ENCODE peak calls at places on chromosomes 3 and 15, in six cellular contexts. P is bronchial epithelial cell, I is Peyer's patch, M is hepatocyte, W is astrocyte, Z is sigmoid colon. V is an unnamed sample. For H3K27me3 and H3K36me3, the result is how much of the 10 kb centered on the place peaks cover.

GRCh38 chr3:106345353-106346027 is 476.7 kb upstream of the CBLB start:
- DNase-seq in M (peak), I (no peak), Z (no peak), W (peak), P (peak), V (peak)

GRCh38 chr3:105837143-105837740 is 31.6 kb downstream of the CBLB start:
- DNase-seq in Z (no peak), P (no peak), I (no peak), M (no peak), W (no peak), V (no peak)

GRCh38 chr3:125480656-125481374 is 39.2 kb downstream of the SNX4 start:
- DNase-seq in P (peak), I (no peak), W (peak), M (no peak), Z (no peak), V (peak)

GRCh38 chr3:23580337-23580736 is 225.4 kb upstream of the UBE2E1 start:
- DNase-seq in W (peak), M (no peak), I (no peak), P (peak), Z (no peak), V (peak)

GRCh38 chr3:128423525-128424147 is 43.1 kb downstream of the DNAJB8 start:
- DNase-seq in W (no peak), I (no peak), P (no peak), M (no peak), Z (no peak), V (no peak)

GRCh38 chr3:65432388-65433003 is 606.2 kb downstream of the MAGI1 start:
- DNase-seq in W (no peak), M (no peak), P (no peak), I (no peak), Z (no peak), V (no peak)

GRCh38 chr3:149678365-149678948 is 20.6 kb upstream of the WWTR1 start:
- DNase-seq in I (no peak), P (peak), W (no peak), M (no peak), Z (no peak), V (no peak)

GRCh38 chr15:74610302-74610951 is 5.2 kb upstream of the CLK3 start:
- DNase-seq in I (no peak), P (no peak), Z (no peak), W (no peak), M (peak), V (no peak)

GRCh38 chr15:52569244-52569585 is 385 bp upstream of the ARPP19 start:
- DNase-seq in W (no peak), I (no peak), P (no peak), M (no peak), Z (no peak), V (no peak)

GRCh38 chr3:61589856-61590255 is 28.5 kb downstream of the PTPRG start:
- DNase-seq in Z (no peak), P (peak), W (peak), I (no peak), M (no peak), V (no peak)

GRCh38 chr15:24878153-24878552 is 76.6 kb upstream of the SNRPN start:
- DNase-seq in W (peak), Z (peak), P (peak), M (no peak), I (no peak), V (no peak)

GRCh38 chr15:84996055-84996454 is 14.4 kb downstream of the PDE8A start:
- DNase-seq in P (no peak), M (no peak), Z (no peak), I (no peak), W (no peak), V (no peak)

GRCh38 chr3:100634493-100635272 is 25.3 kb downstream of the ADGRG7 start:
- DNase-seq in I (no peak), W (no peak), Z (no peak), P (peak), M (peak), V (no peak)

GRCh38 chr3:52479037-52479875 is 15.9 kb upstream of the STAB1 start:
- DNase-seq in M (no peak), W (no peak), P (no peak), Z (no peak), I (no peak), V (no peak)

GRCh38 chr15:44676676-44677075 is 13.2 kb upstream of the SPG11 start:
- DNase-seq in Z (no peak), P (no peak), I (peak), M (no peak), W (no peak), V (no peak)

GRCh38 chr15:89059006-89059405 is 29.2 kb upstream of the ABHD2 start:
- DNase-seq in M (no peak), I (peak), W (no peak), Z (no peak), P (no peak), V (no peak)

GRCh38 chr3:47443611-47443995 is 32.1 kb downstream of the SCAP start:
- DNase-seq in Z (no peak), I (no peak), P (peak), M (peak), W (no peak), V (no peak)

GRCh38 chr15:58590236-58590635 is 158.4 kb downstream of the LIPC start:
- DNase-seq in I (no peak), Z (no peak), M (no peak), W (peak), P (peak), V (no peak)

GRCh38 chr15:73677146-73677607 is 7.0 kb upstream of the CD276 start:
- DNase-seq in I (peak), P (peak), M (peak), W (peak), Z (peak), V (no peak)

GRCh38 chr3:37652851-37653250 is 208.8 kb upstream of the CTDSPL start:
- DNase-seq in I (no peak), Z (no peak), P (peak), M (no peak), W (no peak), V (no peak)

GRCh38 chr3:179450901-179451334 is 352 bp downstream of the GNB4 start:
- DNase-seq in P (peak), M (peak), Z (peak), W (peak), I (no peak), V (no peak)

GRCh38 chr15:74383286-74383685 is 15.8 kb upstream of the CYP11A1 start:
- DNase-seq in W (no peak), P (no peak), I (no peak), M (no peak), Z (no peak), V (no peak)

GRCh38 chr3:72694398-72694797 is 153.8 kb downstream of the SHQ1 start:
- DNase-seq in Z (no peak), M (no peak), I (no peak), P (no peak), W (peak), V (no peak)

GRCh38 chr3:35857004-35857403 is 217.7 kb downstream of the ARPP21 start:
- DNase-seq in Z (no peak), P (no peak), I (no peak), W (no peak), M (no peak), V (no peak)

GRCh38 chr3:155416500-155417118 is 123.1 kb upstream of the STRIT1 start:
- DNase-seq in I (no peak), W (peak), P (peak), Z (no peak), M (no peak), V (peak)

GRCh38 chr3:118970819-118971218 is 63.8 kb downstream of the IGSF11 start:
- DNase-seq in P (no peak), M (no peak), I (no peak), W (no peak), Z (no peak), V (no peak)

GRCh38 chr3:183551930-183552329 is 3.6 kb downstream of the KLHL6 start:
- DNase-seq in W (no peak), P (no peak), I (peak), Z (no peak), M (no peak), V (no peak)

GRCh38 chr3:146640955-146641867 is 36.1 kb upstream of the PLSCR5 start:
- DNase-seq in P (peak), W (peak), M (peak), Z (no peak), I (no peak), V (peak)

GRCh38 chr3:167886690-167887089 is 151.2 kb downstream of the SERPINI1 start:
- DNase-seq in W (no peak), M (no peak), P (peak), I (no peak), Z (no peak), V (no peak)

GRCh38 chr15:92077353-92078080 is 224.0 kb downstream of the SLCO3A1 start:
- DNase-seq in Z (peak), M (peak), P (peak), I (peak), W (peak), V (no peak)

GRCh38 chr15:89575656-89576416 is 567 bp downstream of the TICRR start:
- DNase-seq in M (peak), W (no peak), I (no peak), Z (no peak), P (peak), V (no peak)

GRCh38 chr3:130950641-130951040 is 56.8 kb downstream of the ATP2C1 start:
- DNase-seq in M (no peak), W (peak), P (no peak), Z (no peak), I (no peak), V (no peak)

GRCh38 chr3:167656821-167657220 is 3.1 kb upstream of the WDR49 start:
- DNase-seq in Z (no peak), I (no peak), W (no peak), P (no peak), M (no peak), V (no peak)

GRCh38 chr15:63277044-63277892 is at the start of gene APH1B:
- DNase-seq in Z (peak), M (peak), I (peak), P (no peak), W (peak), V (peak)

GRCh38 chr3:988790-989189 is 104.0 kb upstream of the CNTN6 start:
- DNase-seq in I (no peak), Z (no peak), W (no peak), M (no peak), P (no peak), V (no peak)

GRCh38 chr3:14440168-14440518 is 37.7 kb downstream of the SLC6A6 start:
- DNase-seq in Z (no peak), I (no peak), W (no peak), M (no peak), P (no peak), V (no peak)

GRCh38 chr3:14439501-14440167 is 37.2 kb downstream of the SLC6A6 start:
- DNase-seq in W (no peak), M (no peak), Z (peak), I (no peak), P (no peak), V (no peak)

GRCh38 chr3:14438262-14438661 is 35.9 kb downstream of the SLC6A6 start:
- DNase-seq in P (no peak), W (no peak), I (no peak), Z (no peak), M (no peak), V (no peak)

GRCh38 chr3:14440531-14441239 is 38.3 kb downstream of the SLC6A6 start:
- DNase-seq in Z (no peak), M (peak), I (no peak), P (no peak), W (no peak), V (no peak)

GRCh38 chr3:14438929-14439328 is 36.5 kb downstream of the SLC6A6 start:
- DNase-seq in P (no peak), W (no peak), Z (no peak), M (no peak), I (no peak), V (no peak)
- H3K27me3 ChIP-seq in P (under half), W (under half), Z (under half), M (under half), I (under half), V (under half)

GRCh38 chr15:64400583-64400982 is 12.9 kb downstream of the TRIP4 start:
- DNase-seq in I (no peak), W (no peak), Z (no peak), M (no peak), P (no peak), V (no peak)
- H3K36me3 ChIP-seq in I (under half), W (under half), Z (under half), M (under half), P (under half), V (under half)

GRCh38 chr15:45703670-45704328 is 69.0 kb downstream of the SQOR start:
- DNase-seq in W (no peak), I (no peak), Z (no peak), M (peak), P (no peak), V (no peak)
- TF ChIP-seq CTCF in W (no peak), I (no peak), Z (no peak), M (peak), P (peak), V (no peak)

GRCh38 chr3:170467007-170467406 is 48.3 kb downstream of the CLDN11 start:
- DNase-seq in Z (no peak), W (no peak), M (no peak), I (no peak), P (no peak), V (no peak)
- H3K27me3 ChIP-seq in Z (under half), W (under half), M (under half), I (under half), P (under half), V (under half)

GRCh38 chr15:65580287-65580686 is 30.6 kb downstream of the INTS14 start:
- DNase-seq in P (peak), I (no peak), Z (no peak), M (peak), W (peak), V (peak)

GRCh38 chr15:65584241-65584640 is 26.7 kb downstream of the INTS14 start:
- DNase-seq in I (no peak), P (no peak), M (no peak), W (no peak), Z (no peak), V (no peak)

GRCh38 chr15:65587094-65587493 is 23.8 kb downstream of the INTS14 start:
- DNase-seq in P (no peak), W (no peak), I (no peak), Z (no peak), M (no peak), V (no peak)

GRCh38 chr15:65579762-65580161 is 31.2 kb downstream of the INTS14 start:
- DNase-seq in M (no peak), W (no peak), P (no peak), Z (no peak), I (no peak), V (no peak)

GRCh38 chr15:65583701-65584100 is 27.2 kb downstream of the INTS14 start:
- DNase-seq in W (peak), P (no peak), I (peak), Z (no peak), M (peak), V (no peak)
- H3K36me3 ChIP-seq in W (under half), P (under half), I (under half), Z (under half), M (under half), V (under half)

GRCh38 chr3:186772281-186772885 is 11.0 kb upstream of the EIF4A2 start:
- DNase-seq in I (no peak), M (no peak), W (no peak), P (no peak), Z (no peak), V (no peak)
- TF ChIP-seq CTCF in I (no peak), M (no peak), W (no peak), P (no peak), Z (no peak), V (no peak)

GRCh38 chr3:42803800-42804112 is 534 bp downstream of the HIGD1A start:
- DNase-seq in W (no peak), Z (no peak), M (peak), I (peak), P (no peak), V (no peak)
- H3K27me3 ChIP-seq in W (under half), Z (under half), M (under half), I (under half), P (under half), V (under half)

DNA sequence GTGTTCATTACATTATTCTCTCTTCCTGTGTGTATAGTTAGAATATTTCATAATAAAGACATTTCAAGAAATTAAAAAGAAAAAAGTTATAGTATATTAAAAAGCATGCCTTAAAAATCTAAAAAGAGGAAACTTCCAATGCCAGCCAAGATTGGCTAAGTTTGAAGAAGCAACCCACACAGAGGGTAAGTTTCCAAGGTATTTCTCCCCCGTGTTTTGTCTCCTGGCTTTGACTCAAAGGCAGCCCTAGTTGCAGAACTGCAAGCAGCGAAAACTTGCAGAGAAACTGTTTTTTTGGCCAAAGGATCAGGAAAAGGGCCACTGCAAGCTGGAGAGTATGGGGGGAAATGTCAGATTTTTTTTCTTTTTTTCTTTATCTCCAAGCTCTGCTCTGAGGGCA is 23.1 kb downstream of the HACL1 start:
- DNase-seq in P (no peak), I (no peak), M (no peak), Z (no peak), W (no peak), V (no peak)
- H3K36me3 ChIP-seq in P (under half), I (under half), M (under half), Z (under half), W (under half), V (under half)

V was measured in BJ.